ENCODE peak calls at places on chromosomes 2 and 18, in six cellular contexts. R is A549, V is endothelial cell of umbilical vein, G is K562, C is GM12878, P is HepG2. M is an unnamed sample.

GRCh38 chr2:64716569-64716968 is 62.9 kb upstream of the SERTAD2 start:
- DNase-seq in R (no peak), V (no peak), G (no peak), C (no peak), P (no peak), M (no peak)

GRCh38 chr2:149100739-149101699 is 62.5 kb downstream of the LYPD6B start:
- DNase-seq in R (no peak), V (no peak), G (no peak), C (no peak), P (no peak), M (no peak)

GRCh38 chr2:10140841-10141610 is 18.5 kb downstream of the RRM2 start:
- DNase-seq in R (peak), V (no peak), G (no peak), C (no peak), P (no peak), M (no peak)

GRCh38 chr2:12321017-12321641 is 395.6 kb upstream of the TRIB2 start:
- DNase-seq in R (no peak), V (no peak), G (no peak), C (no peak), P (no peak), M (peak)

GRCh38 chr2:156630579-156631337 is 194.6 kb downstream of the GPD2 start:
- DNase-seq in R (no peak), V (no peak), G (no peak), C (no peak), P (no peak), M (no peak)

GRCh38 chr2:222108957-222109595 is 189.7 kb downstream of the PAX3 start:
- DNase-seq in R (no peak), V (no peak), G (no peak), C (no peak), P (no peak), M (no peak)

GRCh38 chr2:224666951-224667553 is 49.1 kb downstream of the CCDC195 start:
- DNase-seq in R (no peak), V (no peak), G (no peak), C (peak), P (no peak), M (no peak)

GRCh38 chr2:239075918-239076727 is 228.2 kb downstream of the TWIST2 start:
- DNase-seq in R (no peak), V (no peak), G (no peak), C (no peak), P (no peak), M (no peak)

GRCh38 chr2:162044586-162044985 is 29.4 kb downstream of the DPP4 start:
- DNase-seq in R (no peak), V (no peak), G (no peak), C (no peak), P (no peak), M (no peak)

GRCh38 chr2:12262681-12263436 is 453.9 kb upstream of the TRIB2 start:
- DNase-seq in R (no peak), V (no peak), G (no peak), C (no peak), P (no peak), M (no peak)

GRCh38 chr2:188598551-188598950 is 306.9 kb downstream of the GULP1 start:
- DNase-seq in R (peak), V (peak), G (no peak), C (no peak), P (peak), M (no peak)

GRCh38 chr2:9749546-9750223 is 93.6 kb upstream of the TAF1B start:
- DNase-seq in R (no peak), V (no peak), G (no peak), C (no peak), P (no peak), M (no peak)

GRCh38 chr2:183179156-183179555 is 54.9 kb downstream of the NUP35 start:
- DNase-seq in R (no peak), V (peak), G (no peak), C (no peak), P (no peak), M (no peak)

GRCh38 chr2:178419123-178419522 is 31.9 kb downstream of the PRKRA start:
- DNase-seq in R (peak), V (peak), G (peak), C (no peak), P (no peak), M (peak)

GRCh38 chr2:197219636-197220035 is 90.9 kb downstream of the ANKRD44 start:
- DNase-seq in R (no peak), V (no peak), G (no peak), C (no peak), P (no peak), M (no peak)

GRCh38 chr2:54575379-54575888 is 119.3 kb downstream of the SPTBN1 start:
- DNase-seq in R (peak), V (no peak), G (no peak), C (no peak), P (no peak), M (peak)

GRCh38 chr2:96329416-96329815 is 4.3 kb downstream of the ITPRIPL1 start:
- DNase-seq in R (no peak), V (peak), G (no peak), C (no peak), P (peak), M (no peak)

GRCh38 chr2:120653026-120653425 is 82.6 kb upstream of the GLI2 start:
- DNase-seq in R (no peak), V (no peak), G (no peak), C (no peak), P (no peak), M (no peak)

GRCh38 chr2:17780546-17780945 is 26.6 kb downstream of the GEN1 start:
- DNase-seq in R (no peak), V (no peak), G (no peak), C (no peak), P (no peak), M (no peak)

GRCh38 chr2:146363731-146364130 is 1481.1 kb upstream of the ACVR2A start:
- DNase-seq in R (no peak), V (no peak), G (no peak), C (no peak), P (no peak), M (no peak)

GRCh38 chr18:46250084-46250811 is 146.1 kb downstream of the HAUS1 start:
- DNase-seq in R (no peak), V (peak), G (no peak), C (peak), P (no peak), M (peak)

GRCh38 chr2:133641497-133641896 is 73.2 kb upstream of the NCKAP5 start:
- DNase-seq in R (peak), V (no peak), G (no peak), C (no peak), P (no peak), M (peak)

GRCh38 chr2:234863043-234863934 is 88.5 kb upstream of the SH3BP4 start:
- DNase-seq in R (peak), V (peak), G (no peak), C (no peak), P (peak), M (no peak)

GRCh38 chr2:216822470-216822869 is 37.4 kb downstream of the TNP1 start:
- DNase-seq in R (no peak), V (no peak), G (no peak), C (no peak), P (no peak), M (no peak)

GRCh38 chr2:129092871-129093385 is 774.3 kb upstream of the HS6ST1 start:
- DNase-seq in R (peak), V (no peak), G (no peak), C (no peak), P (no peak), M (no peak)

GRCh38 chr2:235070063-235070706 is 118.4 kb downstream of the SH3BP4 start:
- DNase-seq in R (no peak), V (peak), G (no peak), C (no peak), P (no peak), M (no peak)

GRCh38 chr18:46591821-46592391 is 65.1 kb downstream of the LOXHD1 start:
- DNase-seq in R (no peak), V (no peak), G (no peak), C (no peak), P (peak), M (no peak)

GRCh38 chr2:79235135-79235534 is 75.6 kb upstream of the REG3A start:
- DNase-seq in R (no peak), V (no peak), G (no peak), C (no peak), P (peak), M (peak)

GRCh38 chr18:11246883-11247282 is 97.5 kb upstream of the PIEZO2 start:
- DNase-seq in R (no peak), V (no peak), G (no peak), C (no peak), P (no peak), M (no peak)

GRCh38 chr2:235825946-235826345 is 332.1 kb downstream of the AGAP1 start:
- DNase-seq in R (no peak), V (no peak), G (no peak), C (no peak), P (no peak), M (no peak)

GRCh38 chr18:79791141-79791972 is 6.4 kb upstream of the KCNG2 start:
- DNase-seq in R (peak), V (no peak), G (no peak), C (no peak), P (peak), M (peak)

GRCh38 chr2:66575625-66576371 is 140.9 kb downstream of the MEIS1 start:
- DNase-seq in R (no peak), V (peak), G (peak), C (no peak), P (no peak), M (no peak)

GRCh38 chr2:66574701-66575624 is 140.0 kb downstream of the MEIS1 start:
- DNase-seq in R (peak), V (peak), G (peak), C (no peak), P (peak), M (peak)

GRCh38 chr2:66573412-66573811 is 138.5 kb downstream of the MEIS1 start:
- DNase-seq in R (no peak), V (no peak), G (no peak), C (no peak), P (no peak), M (no peak)

GRCh38 chr2:66571873-66572272 is 136.9 kb downstream of the MEIS1 start:
- DNase-seq in R (no peak), V (no peak), G (no peak), C (no peak), P (no peak), M (no peak)

DNA sequence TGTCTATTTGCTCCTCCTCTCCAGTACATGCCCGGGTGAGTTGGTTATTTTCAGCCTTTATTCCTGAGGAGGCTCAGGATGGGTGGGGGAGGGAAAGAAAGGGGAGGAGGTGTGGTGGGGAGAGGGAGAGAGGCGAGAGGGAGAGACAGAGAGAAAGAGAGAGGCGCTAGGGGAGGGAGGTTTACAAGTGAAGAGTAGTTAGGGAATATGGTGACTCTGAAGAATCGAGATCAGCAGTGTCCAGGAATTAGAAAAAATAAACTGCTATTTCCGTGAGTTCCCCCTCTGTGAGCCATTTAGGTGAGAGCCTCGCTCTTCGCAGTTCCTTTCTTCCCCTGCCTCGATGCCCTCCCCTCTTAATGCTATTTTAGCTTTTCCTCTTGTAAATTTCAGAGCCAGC is 138.9 kb downstream of the MEIS1 start:
- DNase-seq in R (no peak), V (no peak), G (no peak), C (no peak), P (no peak), M (no peak)
- TF ChIP-seq MYC in R (no peak), V (no peak), G (no peak), C (no peak), P (no peak), M (no peak)

GRCh38 chr18:76384861-76385680 is 110.0 kb downstream of the ZNF516 start:
- DNase-seq in R (no peak), V (no peak), G (no peak), C (no peak), P (no peak), M (no peak)
- TF ChIP-seq MAX in R (no peak), V (no peak), G (no peak), C (no peak), P (no peak), M (no peak)

GRCh38 chr18:14174706-14175085 is 42.5 kb upstream of the ZNF519 start:
- DNase-seq in R (no peak), V (no peak), G (no peak), C (no peak), P (no peak), M (no peak)

GRCh38 chr18:14179306-14179705 is 47.1 kb upstream of the ZNF519 start:
- DNase-seq in R (peak), V (no peak), G (no peak), C (no peak), P (no peak), M (no peak)
- H3K4me3 ChIP-seq in R (peak), V (no peak), G (no peak), C (no peak), P (peak), M (no peak)

GRCh38 chr18:3511980-3512379 is 62.0 kb downstream of the TGIF1 start:
- DNase-seq in R (peak), V (peak), G (no peak), C (no peak), P (no peak), M (peak)

GRCh38 chr18:3504637-3505036 is 54.7 kb downstream of the TGIF1 start:
- DNase-seq in R (no peak), V (no peak), G (no peak), C (no peak), P (no peak), M (no peak)

GRCh38 chr18:3510024-3510423 is 60.1 kb downstream of the TGIF1 start:
- DNase-seq in R (no peak), V (no peak), G (no peak), C (no peak), P (no peak), M (no peak)

GRCh38 chr18:3510896-3511295 is 60.9 kb downstream of the TGIF1 start:
- DNase-seq in R (no peak), V (no peak), G (no peak), C (no peak), P (no peak), M (no peak)

GRCh38 chr18:3508576-3509559 is 58.9 kb downstream of the TGIF1 start:
- DNase-seq in R (no peak), V (no peak), G (no peak), C (no peak), P (no peak), M (peak)
- TF ChIP-seq MYC in R (no peak), V (no peak), G (no peak), C (no peak), P (no peak), M (no peak)